ENCODE peak calls at places on chromosomes 16 and 17, in five cellular contexts. W is thoracic aorta, D is fibroblast of lung, P is BJ, B is HL-60. L is an unnamed sample.

GRCh38 chr17:38702900-38703741 is 2.0 kb upstream of the MLLT6 start:
- DNase-seq in B (no peak), P (no peak), D (no peak), W (no peak), L (no peak)

GRCh38 chr17:79749156-79749815 is 18.5 kb downstream of the ENPP7 start:
- DNase-seq in P (peak), B (no peak), W (no peak), D (peak), L (peak)

GRCh38 chr16:4375717-4376116 is 4.1 kb downstream of the VASN start:
- DNase-seq in W (no peak), D (no peak), B (no peak), P (no peak), L (no peak)

GRCh38 chr17:30363715-30364202 is 15.0 kb upstream of the CPD start:
- DNase-seq in W (no peak), P (peak), D (peak), B (peak), L (peak)

GRCh38 chr17:29010129-29010528 is 4.3 kb upstream of the SEZ6 start:
- DNase-seq in B (no peak), W (no peak), P (no peak), D (no peak), L (no peak)

GRCh38 chr16:55512941-55513340 is 4.1 kb downstream of the LPCAT2 start:
- DNase-seq in D (no peak), W (no peak), B (no peak), P (no peak), L (no peak)

GRCh38 chr17:83176956-83177583 is 97.7 kb downstream of the METRNL start:
- DNase-seq in B (no peak), D (no peak), P (no peak), W (no peak), L (no peak)

GRCh38 chr17:38464723-38465419 is 36.6 kb downstream of the ARHGAP23 start:
- DNase-seq in P (peak), B (no peak), D (peak), W (no peak), L (peak)

GRCh38 chr17:48590603-48591161 is 641 bp upstream of the HOXB3 start:
- DNase-seq in W (no peak), D (peak), B (no peak), P (no peak), L (no peak)
- H3K4me3 ChIP-seq in W (no peak), D (peak), B (no peak), P (no peak), L (no peak)

GRCh38 chr17:59619313-59620063 is at the start of gene CLTC:
- DNase-seq in D (peak), P (peak), W (peak), B (peak), L (peak)
- TF ChIP-seq CTCF in D (no peak), P (no peak), W (no peak), B (no peak), L (no peak)

GRCh38 chr17:66778531-66778930 is 56.4 kb upstream of the CACNG5 start:
- DNase-seq in D (no peak), P (no peak), W (no peak), B (no peak), L (no peak)

GRCh38 chr17:66776999-66777688 is 57.8 kb upstream of the CACNG5 start:
- DNase-seq in W (no peak), P (no peak), D (no peak), B (no peak), L (no peak)

GRCh38 chr17:66775881-66776400 is 59.0 kb upstream of the CACNG5 start:
- DNase-seq in P (no peak), W (no peak), D (no peak), B (no peak), L (no peak)

GRCh38 chr17:66779186-66779585 is 55.7 kb upstream of the CACNG5 start:
- DNase-seq in W (no peak), P (no peak), B (no peak), D (no peak), L (no peak)

GRCh38 chr17:66777689-66778225 is 57.2 kb upstream of the CACNG5 start:
- DNase-seq in W (no peak), D (no peak), B (no peak), P (no peak), L (no peak)
- H3K4me3 ChIP-seq in W (no peak), D (no peak), B (no peak), P (no peak), L (no peak)

GRCh38 chr16:88406096-88407041 is 23.6 kb downstream of the ZNF469 start:
- DNase-seq in D (no peak), P (no peak), B (no peak), W (no peak), L (no peak)
- TF ChIP-seq CTCF in D (peak), P (no peak), B (no peak), W (no peak), L (no peak)

DNA sequence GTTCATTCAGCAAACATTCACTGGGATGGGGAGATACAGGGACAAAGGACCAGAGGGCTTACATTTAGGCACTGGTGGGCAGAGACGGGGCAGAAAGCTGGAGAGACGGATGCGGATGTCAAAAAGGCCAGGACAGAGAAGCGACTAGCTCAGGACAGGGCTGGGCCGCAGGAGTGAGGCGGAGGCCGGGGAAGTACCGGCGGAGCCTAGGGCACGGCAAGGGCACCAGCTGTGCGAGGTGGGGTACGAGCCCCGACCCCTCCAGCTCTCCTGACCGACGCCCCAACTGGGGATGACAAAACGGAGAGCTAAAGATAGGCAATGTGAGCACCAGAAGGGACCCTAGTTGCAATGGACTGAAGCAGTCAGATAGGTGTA is 3.9 kb upstream of the SGCA start:
- DNase-seq in D (no peak), B (no peak), W (no peak), P (no peak), L (no peak)
- H3K4me3 ChIP-seq in D (peak), B (no peak), W (peak), P (no peak), L (no peak)

GRCh38 chr16:714079-714478 is 839 bp upstream of the METRN start:
- DNase-seq in W (no peak), P (no peak), D (no peak), B (no peak), L (no peak)
- TF ChIP-seq CTCF in W (no peak), P (no peak), D (no peak), B (no peak), L (no peak)

GRCh38 chr16:57694556-57695377 is at the start of gene DRC7:
- DNase-seq in D (peak), B (peak), P (no peak), W (no peak), L (no peak)
- H3K4me3 ChIP-seq in D (peak), B (peak), P (no peak), W (peak), L (no peak)

GRCh38 chr17:45896803-45897693 is 2.7 kb downstream of the MAPT start:
- DNase-seq in W (no peak), P (no peak), D (no peak), B (no peak), L (no peak)
- TF ChIP-seq CTCF in W (no peak), P (no peak), D (no peak), B (no peak), L (no peak)